ENCODE peak calls at places on chromosomes 7 and 10, in seven cellular contexts. P is BJ, T is WTC11, X is lower leg skin, I is tibial nerve, M is Calu3, D is body of pancreas. G is an unnamed sample.

GRCh38 chr7:106891545-106892410 is 26.7 kb downstream of the PIK3CG start:
- DNase-seq in P (no peak), T (no peak), X (no peak), I (no peak), M (no peak), D (no peak), G (no peak)

GRCh38 chr10:71604324-71605018 is 115.1 kb downstream of the C10orf105 start:
- DNase-seq in P (no peak), T (no peak), X (no peak), I (no peak), M (peak), D (no peak), G (no peak)

GRCh38 chr7:151806938-151807775 is 69.8 kb downstream of the PRKAG2 start:
- DNase-seq in P (no peak), T (no peak), X (no peak), I (no peak), M (no peak), D (no peak), G (no peak)

GRCh38 chr7:141551080-141551772 is at the start of gene AGK:
- DNase-seq in P (no peak), T (peak), X (peak), I (peak), M (peak), D (peak), G (peak)

GRCh38 chr7:33108931-33109757 is at the start of gene RP9:
- DNase-seq in P (no peak), T (peak), X (peak), I (peak), M (peak), D (peak), G (peak)

GRCh38 chr7:44320794-44321371 is 4.5 kb downstream of the CAMK2B start:
- DNase-seq in P (no peak), T (no peak), X (no peak), I (no peak), M (no peak), D (no peak), G (no peak)

GRCh38 chr7:43669286-43670081 is 59.8 kb downstream of the COA1 start:
- DNase-seq in P (no peak), T (peak), X (no peak), I (no peak), M (peak), D (no peak), G (no peak)

GRCh38 chr10:6493521-6494451 is 86.3 kb downstream of the PRKCQ start:
- DNase-seq in P (no peak), T (no peak), X (no peak), I (no peak), M (no peak), D (no peak), G (no peak)

GRCh38 chr7:9192969-9193368 is 759.6 kb downstream of the NXPH1 start:
- DNase-seq in P (no peak), T (no peak), X (no peak), I (no peak), M (no peak), D (no peak), G (no peak)

GRCh38 chr10:36602374-36602773 is 523.0 kb upstream of the ANKRD30A start:
- DNase-seq in P (peak), T (no peak), X (no peak), I (no peak), M (no peak), D (no peak), G (no peak)

GRCh38 chr7:143181349-143181748 is 1.9 kb upstream of the TAS2R39 start:
- DNase-seq in P (no peak), T (no peak), X (no peak), I (no peak), M (no peak), D (no peak), G (no peak)

GRCh38 chr7:139023076-139023475 is 12.8 kb downstream of the ZC3HAV1L start:
- DNase-seq in P (no peak), T (no peak), X (no peak), I (no peak), M (no peak), D (no peak), G (no peak)

GRCh38 chr7:4556868-4557620 is 125.1 kb upstream of the FOXK1 start:
- DNase-seq in P (no peak), T (no peak), X (no peak), I (no peak), M (no peak), D (no peak), G (no peak)

GRCh38 chr10:72039377-72039776 is 49.0 kb downstream of the SPOCK2 start:
- DNase-seq in P (no peak), T (no peak), X (no peak), I (no peak), M (no peak), D (no peak), G (no peak)

GRCh38 chr7:102387064-102387463 is 9.1 kb upstream of the PRKRIP1 start:
- DNase-seq in P (no peak), T (no peak), X (no peak), I (no peak), M (no peak), D (no peak), G (no peak)

GRCh38 chr10:50622497-50623298 is 1.1 kb downstream of the SGMS1 start:
- DNase-seq in P (no peak), T (peak), X (peak), I (no peak), M (peak), D (peak), G (no peak)

GRCh38 chr7:127581716-127582115 is 3.7 kb downstream of the GCC1 start:
- DNase-seq in P (no peak), T (no peak), X (no peak), I (no peak), M (no peak), D (no peak), G (no peak)

GRCh38 chr10:91564026-91564425 is 68.8 kb downstream of the PPP1R3C start:
- DNase-seq in P (no peak), T (no peak), X (no peak), I (no peak), M (no peak), D (no peak), G (no peak)

GRCh38 chr7:135847242-135847641 is 98.6 kb upstream of the FAM180A start:
- DNase-seq in P (no peak), T (no peak), X (no peak), I (no peak), M (no peak), D (no peak), G (no peak)

GRCh38 chr7:100128602-100128963 is 1.8 kb downstream of the MBLAC1 start:
- DNase-seq in P (no peak), T (no peak), X (no peak), I (no peak), M (no peak), D (no peak), G (no peak)

GRCh38 chr7:36280840-36281812 is 108.5 kb upstream of the ANLN start:
- DNase-seq in P (no peak), T (peak), X (peak), I (peak), M (peak), D (no peak), G (no peak)

GRCh38 chr7:99106411-99106810 is 37.5 kb downstream of the SMURF1 start:
- DNase-seq in P (no peak), T (no peak), X (no peak), I (no peak), M (no peak), D (no peak), G (no peak)

GRCh38 chr10:92490387-92490786 is 83.5 kb downstream of the IDE start:
- DNase-seq in P (no peak), T (no peak), X (no peak), I (no peak), M (no peak), D (no peak), G (no peak)

GRCh38 chr10:101310528-101311439 is 43.2 kb upstream of the BTRC start:
- DNase-seq in P (no peak), T (peak), X (no peak), I (no peak), M (no peak), D (peak), G (no peak)

GRCh38 chr10:88185830-88186229 is 322.4 kb downstream of the PTEN start:
- DNase-seq in P (no peak), T (no peak), X (no peak), I (no peak), M (no peak), D (no peak), G (no peak)

DNA sequence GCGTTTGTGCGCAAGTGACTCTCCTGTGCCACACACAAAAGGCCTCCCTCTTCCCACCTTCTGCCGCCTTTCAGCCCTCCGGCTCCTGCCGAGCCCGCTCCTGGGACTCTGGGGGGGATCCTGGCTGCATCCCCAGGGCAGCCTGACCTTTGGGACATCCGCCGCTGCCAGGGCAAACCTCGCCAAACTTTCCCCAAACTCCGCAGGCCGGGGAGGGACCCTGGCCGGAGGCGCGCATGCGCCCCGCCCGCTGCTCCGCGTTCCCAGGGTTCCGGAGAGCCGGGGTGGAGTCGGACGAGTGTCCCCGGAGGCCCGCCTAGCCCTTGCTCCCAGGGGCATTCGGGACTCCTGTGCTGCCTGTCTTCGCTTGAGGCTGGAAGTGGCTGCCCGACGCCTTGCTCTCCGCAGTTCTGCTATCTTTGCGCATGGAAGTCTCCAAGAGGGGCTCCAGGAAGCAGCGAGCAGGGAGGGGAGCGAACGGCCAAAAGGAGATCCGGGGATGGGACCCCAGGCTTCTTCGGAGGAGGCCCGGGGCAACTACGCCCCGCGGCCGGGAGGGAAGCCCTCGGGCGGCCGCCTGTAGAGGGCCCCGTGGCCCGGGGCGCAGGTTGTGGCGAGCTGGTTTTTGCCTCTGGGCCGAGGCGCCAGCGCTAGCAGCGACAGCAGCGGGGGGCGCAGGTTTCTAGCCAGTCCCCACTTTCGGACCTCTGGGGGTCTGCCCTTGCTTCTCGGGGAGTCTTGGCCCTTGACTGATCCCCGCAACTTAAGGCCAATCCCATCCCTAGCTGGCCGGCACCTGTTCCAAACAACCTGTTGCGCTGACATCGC is 7.0 kb downstream of the PTF1A start:
- DNase-seq in P (no peak), T (peak), X (no peak), I (no peak), M (no peak), D (peak), G (no peak)
- TF ChIP-seq CTCF in P (no peak), T (no peak), X (no peak), I (no peak), M (no peak), D (no peak), G (no peak)

DNA sequence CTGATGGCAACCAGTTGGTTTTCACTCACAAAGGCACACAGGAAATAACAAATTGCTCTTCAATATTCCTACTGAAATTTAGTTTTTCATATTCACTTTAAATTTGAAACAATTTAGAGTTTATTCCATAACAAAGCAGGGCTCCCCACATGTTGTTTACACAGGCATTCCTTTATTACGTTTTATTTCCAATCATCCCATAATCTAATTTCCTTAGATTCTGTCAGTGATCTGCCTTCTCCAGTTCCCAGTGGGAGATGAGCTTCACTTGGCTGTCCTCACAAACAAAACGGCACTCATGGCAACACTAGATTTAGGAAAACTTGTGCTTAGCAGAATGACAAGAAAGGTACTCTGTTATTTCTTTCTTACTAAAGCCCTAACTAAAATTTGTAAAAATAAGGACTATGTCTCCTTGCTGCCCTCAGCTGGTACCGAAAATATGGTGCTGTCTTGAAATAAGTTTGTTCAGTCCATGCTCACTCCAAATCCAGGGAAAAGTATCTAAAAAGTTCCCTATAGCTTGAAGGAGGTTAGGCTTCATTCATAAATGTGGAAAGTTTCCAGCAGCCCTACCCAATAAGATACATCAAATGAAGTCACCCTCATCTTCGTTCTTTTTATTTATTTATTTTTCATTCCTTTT is 23.0 kb downstream of the PHYH start:
- DNase-seq in P (no peak), T (no peak), X (no peak), I (no peak), M (no peak), D (no peak), G (no peak)
- TF ChIP-seq CTCF in P (peak), T (no peak), X (no peak), I (no peak), M (no peak), D (no peak), G (no peak)

GRCh38 chr7:154792436-154793055 is 210.4 kb downstream of the PAXIP1 start:
- DNase-seq in P (no peak), T (no peak), X (no peak), I (no peak), M (no peak), D (no peak), G (no peak)

GRCh38 chr7:154791611-154792010 is 211.3 kb downstream of the PAXIP1 start:
- DNase-seq in P (no peak), T (no peak), X (no peak), I (no peak), M (no peak), D (no peak), G (no peak)

GRCh38 chr7:154794147-154794780 is 208.7 kb downstream of the PAXIP1 start:
- DNase-seq in P (no peak), T (no peak), X (no peak), I (no peak), M (no peak), D (no peak), G (no peak)

GRCh38 chr7:154795437-154795836 is 207.5 kb downstream of the PAXIP1 start:
- DNase-seq in P (no peak), T (no peak), X (no peak), I (no peak), M (no peak), D (no peak), G (no peak)

GRCh38 chr7:154795014-154795413 is 207.9 kb downstream of the PAXIP1 start:
- DNase-seq in P (no peak), T (no peak), X (no peak), I (no peak), M (no peak), D (no peak), G (no peak)
- TF ChIP-seq CTCF in P (no peak), T (no peak), X (no peak), I (no peak), M (no peak), D (no peak), G (no peak)

GRCh38 chr10:99630439-99630838 is 10.2 kb upstream of the SLC25A28 start:
- DNase-seq in P (no peak), T (no peak), X (no peak), I (no peak), M (peak), D (peak), G (no peak)
- TF ChIP-seq CTCF in P (peak), T (no peak), X (no peak), I (peak), M (no peak), D (peak), G (no peak)

GRCh38 chr10:117945651-117946050 is 101.1 kb downstream of the RAB11FIP2 start:
- DNase-seq in P (no peak), T (no peak), X (no peak), I (no peak), M (no peak), D (no peak), G (no peak)

GRCh38 chr10:117950408-117950807 is 96.3 kb downstream of the RAB11FIP2 start:
- DNase-seq in P (no peak), T (no peak), X (no peak), I (no peak), M (no peak), D (no peak), G (no peak)

GRCh38 chr10:117946525-117947070 is 100.1 kb downstream of the RAB11FIP2 start:
- DNase-seq in P (peak), T (no peak), X (no peak), I (no peak), M (no peak), D (no peak), G (no peak)

GRCh38 chr10:117944676-117945447 is 101.9 kb downstream of the RAB11FIP2 start:
- DNase-seq in P (no peak), T (no peak), X (no peak), I (no peak), M (no peak), D (no peak), G (no peak)

DNA sequence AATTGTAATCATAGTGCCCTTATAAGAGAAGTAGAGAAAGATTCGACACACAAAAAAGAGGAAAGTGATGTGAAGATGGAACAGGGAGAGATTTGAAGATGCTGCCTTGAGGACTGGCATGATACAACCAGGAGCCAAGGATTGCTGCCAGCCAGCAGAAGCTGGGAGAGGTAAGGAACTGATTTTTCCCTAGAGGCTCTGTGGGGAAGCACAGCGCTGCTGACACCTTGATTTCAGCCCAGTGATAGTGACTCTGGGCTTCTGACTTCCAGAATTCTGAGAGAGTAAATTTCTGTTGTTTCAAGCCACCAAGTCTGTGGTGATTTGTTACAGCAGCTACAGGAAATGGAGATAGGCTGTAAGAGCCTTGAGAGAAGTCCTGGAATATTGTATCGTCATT is 98.2 kb downstream of the RAB11FIP2 start:
- DNase-seq in P (no peak), T (no peak), X (no peak), I (no peak), M (no peak), D (no peak), G (no peak)
- TF ChIP-seq CTCF in P (no peak), T (no peak), X (no peak), I (no peak), M (no peak), D (no peak), G (no peak)

G was measured in activated B cell treated with CpG ODN at 0.5 μM for 24 hours.